ENCODE peak calls at places on chromosomes 4 and X, in five cellular contexts. G is cardiac muscle cell, B is uterus, H is ACHN, J is HS-5. T is an unnamed sample.
A peak's percentile ranks its signal among the peaks of the same experiment; 100 is the strongest.

GRCh38 chrX:70038515-70038914 is 11.2 kb downstream of the AWAT2 start:
- DNase-seq in G (no peak), B (no peak), H (no peak), J (no peak), T (no peak)

GRCh38 chr4:14802596-14802995 is 199.7 kb upstream of the CPEB2 start:
- DNase-seq in G (no peak), B (no peak), H (no peak), J (no peak), T (no peak)

GRCh38 chrX:68658530-68658929 is 11.1 kb downstream of the STARD8 start:
- DNase-seq in G (no peak), B (peak; percentile 31), H (no peak), J (no peak), T (no peak)

GRCh38 chr4:757111-757510 is 51.5 kb downstream of the PCGF3 start:
- DNase-seq in G (no peak), B (no peak), H (no peak), J (no peak), T (no peak)

GRCh38 chr4:8378101-8378724 is 62.3 kb downstream of the ACOX3 start:
- DNase-seq in G (no peak), B (no peak), H (no peak), J (no peak), T (no peak)

GRCh38 chrX:53685711-53686110 is 808 bp downstream of the HUWE1 start:
- DNase-seq in G (no peak), B (no peak), H (no peak), J (no peak), T (no peak)

GRCh38 chrX:1400731-1401471 is 9.0 kb upstream of the SLC25A6 start:
- DNase-seq in G (no peak), B (no peak), H (no peak), J (no peak), T (no peak)

GRCh38 chr4:51885371-51885770 is 42.4 kb downstream of the DCUN1D4 start:
- DNase-seq in G (peak; percentile 44), B (no peak), H (peak; percentile 41), J (no peak), T (peak; percentile 6)

GRCh38 chrX:53184836-53185235 is 40.2 kb downstream of the KDM5C start:
- DNase-seq in G (peak; percentile 13), B (no peak), H (peak; percentile 39), J (peak; percentile 47), T (no peak)

GRCh38 chr4:182144621-182145359 is 98.4 kb upstream of the TENM3 start:
- DNase-seq in G (no peak), B (peak; percentile 18), H (peak; percentile 31), J (no peak), T (no peak)

GRCh38 chr4:7845493-7846124 is 94.1 kb downstream of the AFAP1 start:
- DNase-seq in G (no peak), B (no peak), H (no peak), J (no peak), T (no peak)

GRCh38 chr4:185764880-185765279 is 47.1 kb downstream of the SORBS2 start:
- DNase-seq in G (peak; percentile 10), B (no peak), H (no peak), J (no peak), T (no peak)

GRCh38 chr4:103948244-103949018 is 228.6 kb upstream of the TACR3 start:
- DNase-seq in G (no peak), B (no peak), H (no peak), J (no peak), T (no peak)